ENCODE peak calls at places on chromosomes 13 and 19, in four cellular contexts. E is SK-N-MC; V is CD8-positive, alpha-beta T cell; H is neuronal stem cell. D is an unnamed sample.

GRCh38 chr19:46602392-46603194 is 1.5 kb downstream of the CALM3 start:
- DNase-seq in E (no peak), V (no peak), H (no peak), D (peak; percentile 44)

GRCh38 chr13:36807616-36808015 is 11.4 kb upstream of the RFXAP start:
- DNase-seq in E (no peak), V (no peak), H (no peak), D (no peak)

GRCh38 chr19:48121909-48122371 is 11.3 kb upstream of the PLA2G4C start:
- DNase-seq in E (peak; percentile 87), V (no peak), H (no peak), D (no peak)

GRCh38 chr19:2328401-2329161 is at the start of the genes LSM7 and SPPL2B:
- DNase-seq in E (no peak), V (peak; percentile 96), H (peak; percentile 89), D (peak; percentile 93)

GRCh38 chr13:59534806-59535205 is 628.9 kb downstream of the DIAPH3 start:
- DNase-seq in E (no peak), V (no peak), H (no peak), D (no peak)

GRCh38 chr13:67299072-67299635 is 69.0 kb upstream of the PCDH9 start:
- DNase-seq in E (no peak), V (no peak), H (no peak), D (no peak)

GRCh38 chr19:29795882-29796523 is 15.8 kb upstream of the CCNE1 start:
- DNase-seq in E (no peak), V (no peak), H (no peak), D (peak; percentile 34)

GRCh38 chr13:81658598-81659370 is 1317.9 kb upstream of the SPRY2 start:
- DNase-seq in E (no peak), V (no peak), H (no peak), D (no peak)

GRCh38 chr19:53659292-53659691 is 27.5 kb downstream of the DPRX start:
- DNase-seq in E (no peak), V (no peak), H (no peak), D (peak; percentile 84)

GRCh38 chr19:29679598-29680210 is 14.4 kb downstream of the PLEKHF1 start:
- DNase-seq in E (no peak), V (no peak), H (no peak), D (no peak)

GRCh38 chr19:6947745-6948144 is 60.4 kb downstream of the ADGRE1 start:
- DNase-seq in E (peak; percentile 12), V (no peak), H (no peak), D (no peak)

GRCh38 chr13:51683537-51684050 is 99.3 kb downstream of the WDFY2 start:
- DNase-seq in E (no peak), V (no peak), H (no peak), D (peak; percentile 61)

GRCh38 chr13:50006426-50007135 is 8.7 kb upstream of the KCNRG start:
- DNase-seq in E (no peak), V (no peak), H (no peak), D (no peak)

GRCh38 chr13:76004411-76004810 is 368.3 kb downstream of the LMO7 start:
- DNase-seq in E (no peak), V (no peak), H (no peak), D (no peak)

GRCh38 chr13:106143392-106143791 is 392.1 kb downstream of the EFNB2 start:
- DNase-seq in E (no peak), V (no peak), H (no peak), D (no peak)

GRCh38 chr13:20241593-20241992 is 9.5 kb upstream of the GJB6 start:
- DNase-seq in E (no peak), V (no peak), H (no peak), D (no peak)

GRCh38 chr13:79772811-79773210 is 291.9 kb downstream of the NDFIP2 start:
- DNase-seq in E (no peak), V (no peak), H (no peak), D (no peak)

GRCh38 chr13:95502216-95502615 is 50.3 kb upstream of the CLDN10 start:
- DNase-seq in E (no peak), V (no peak), H (no peak), D (no peak)

GRCh38 chr19:38082256-38083118 is 141.5 kb downstream of the DPF1 start:
- DNase-seq in E (no peak), V (no peak), H (no peak), D (no peak)

GRCh38 chr19:30065680-30066606 is 123.9 kb downstream of the URI1 start:
- DNase-seq in E (no peak), V (no peak), H (no peak), D (peak; percentile 50)

GRCh38 chr13:110915874-110916670 is 1.2 kb upstream of the ANKRD10 start:
- DNase-seq in E (no peak), V (no peak), H (no peak), D (no peak)

GRCh38 chr19:10454267-10454666 is 33.9 kb downstream of the PDE4A start:
- DNase-seq in E (no peak), V (no peak), H (peak; percentile 65), D (peak; percentile 85)

GRCh38 chr19:21474671-21475181 is 30.7 kb upstream of the ZNF429 start:
- DNase-seq in E (no peak), V (peak; percentile 65), H (peak; percentile 32), D (peak; percentile 98)

GRCh38 chr19:43152217-43152616 is 34.1 kb downstream of the PSG5 start:
- DNase-seq in E (no peak), V (no peak), H (no peak), D (no peak)

GRCh38 chr19:33883869-33884519 is 87.3 kb downstream of the KCTD15 start:
- DNase-seq in E (peak; percentile 32), V (no peak), H (no peak), D (peak; percentile 80)

GRCh38 chr13:50787316-50788195 is 55.9 kb downstream of the DLEU7 start:
- DNase-seq in E (no peak), V (no peak), H (no peak), D (peak; percentile 72)

GRCh38 chr13:20901668-20902437 is 693 bp downstream of the XPO4 start:
- DNase-seq in E (no peak), V (no peak), H (no peak), D (peak; percentile 80)

GRCh38 chr13:37481005-37481857 is 117.3 kb downstream of the POSTN start:
- DNase-seq in E (no peak), V (no peak), H (no peak), D (no peak)

GRCh38 chr13:46359731-46360130 is 27.3 kb downstream of the RUBCNL start:
- DNase-seq in E (no peak), V (no peak), H (no peak), D (no peak)

GRCh38 chr13:101309014-101309619 is 107.2 kb downstream of the NALCN start:
- DNase-seq in E (no peak), V (no peak), H (no peak), D (no peak)

GRCh38 chr19:10352764-10353671 is 13.6 kb upstream of the ICAM3 start:
- DNase-seq in E (no peak), V (no peak), H (peak; percentile 85), D (peak; percentile 96)

GRCh38 chr13:24741016-24741662 is 22.8 kb upstream of the RNF17 start:
- DNase-seq in E (no peak), V (no peak), H (no peak), D (peak; percentile 68)

GRCh38 chr19:12666305-12667048 is at the start of the genes MAN2B1 and WDR83:
- DNase-seq in E (no peak), V (peak; percentile 82), H (peak; percentile 80), D (peak; percentile 95)

GRCh38 chr19:12665281-12665573 is 1.3 kb downstream of the MAN2B1 start:
- DNase-seq in E (no peak), V (peak; percentile 71), H (no peak), D (no peak)

GRCh38 chr19:12667903-12668302 is 1.3 kb downstream of the WDR83 start:
- DNase-seq in E (no peak), V (no peak), H (no peak), D (no peak)

GRCh38 chr19:12664406-12665280 is 1.9 kb downstream of the MAN2B1 start:
- DNase-seq in E (no peak), V (no peak), H (no peak), D (peak; percentile 92)

DNA sequence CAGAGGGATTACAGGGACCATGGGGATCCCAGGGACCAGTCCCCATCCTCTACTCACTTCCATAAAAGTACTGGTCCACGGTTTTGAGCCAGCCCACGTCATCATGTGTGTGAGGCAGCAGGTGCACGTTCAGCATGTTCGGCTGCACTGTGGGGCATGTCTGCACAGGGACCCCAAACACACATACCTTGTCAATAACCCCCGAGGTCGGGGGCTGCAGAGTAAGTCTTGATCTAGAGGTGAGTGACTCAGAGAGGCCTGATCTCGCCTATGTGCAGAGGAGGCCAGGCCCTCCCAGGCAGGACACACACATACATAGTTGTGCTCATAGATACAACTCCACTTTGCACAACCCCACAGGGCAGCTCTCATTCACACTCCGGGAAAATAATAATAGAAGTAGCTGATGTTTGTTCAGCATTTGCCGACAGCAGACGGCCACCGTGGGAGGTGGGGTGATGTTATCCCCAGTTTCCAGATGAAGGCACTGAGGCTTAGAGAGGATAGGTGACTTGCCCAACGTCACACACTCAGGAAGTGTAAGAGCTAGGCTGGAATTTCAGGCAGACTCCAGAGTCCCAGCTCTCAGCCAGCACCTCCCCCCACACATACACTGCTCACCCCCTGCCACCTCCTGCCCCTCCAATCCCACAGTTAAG is 767 bp downstream of the MAN2B1 start:
- DNase-seq in E (no peak), V (no peak), H (no peak), D (no peak)
- H3K27ac ChIP-seq in E (no peak overlapping the region), V (peak overlapping the region; percentile 69), H (no peak overlapping the region), D (no peak overlapping the region)

GRCh38 chr19:18700501-18701249 is 17.2 kb downstream of the CRTC1 start:
- DNase-seq in E (no peak), V (peak; percentile 84), H (peak; percentile 67), D (peak; percentile 87)

GRCh38 chr19:18698321-18699167 is 15.1 kb downstream of the CRTC1 start:
- DNase-seq in E (no peak), V (no peak), H (no peak), D (peak; percentile 52)

GRCh38 chr19:18704054-18704453 is 20.6 kb downstream of the CRTC1 start:
- DNase-seq in E (no peak), V (no peak), H (no peak), D (no peak)

GRCh38 chr19:18699403-18700054 is 16.0 kb downstream of the CRTC1 start:
- DNase-seq in E (no peak), V (no peak), H (no peak), D (peak; percentile 49)

DNA sequence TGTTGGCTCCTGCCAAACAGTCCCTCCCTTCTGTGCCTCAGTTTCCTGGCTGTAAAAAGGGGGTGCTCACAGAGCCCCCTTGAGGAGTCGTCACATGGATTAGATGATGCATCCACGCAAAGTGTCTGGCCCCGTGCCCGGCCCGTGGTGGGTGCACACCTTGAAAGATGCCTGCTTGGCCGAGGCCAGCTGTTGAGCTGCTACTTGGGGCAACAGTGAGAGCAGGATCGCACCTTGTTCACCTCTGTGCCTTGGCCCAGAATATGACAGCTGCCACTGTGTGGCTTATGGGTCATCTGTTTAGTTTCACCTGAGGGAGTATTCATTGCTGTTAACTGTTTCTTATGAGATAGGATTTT is 17.7 kb downstream of the CRTC1 start:
- DNase-seq in E (no peak), V (no peak), H (no peak), D (no peak)
- H3K27ac ChIP-seq in E (no peak overlapping the region), V (peak overlapping the region; percentile 75), H (peak overlapping the region; percentile 45), D (no peak overlapping the region)

DNA sequence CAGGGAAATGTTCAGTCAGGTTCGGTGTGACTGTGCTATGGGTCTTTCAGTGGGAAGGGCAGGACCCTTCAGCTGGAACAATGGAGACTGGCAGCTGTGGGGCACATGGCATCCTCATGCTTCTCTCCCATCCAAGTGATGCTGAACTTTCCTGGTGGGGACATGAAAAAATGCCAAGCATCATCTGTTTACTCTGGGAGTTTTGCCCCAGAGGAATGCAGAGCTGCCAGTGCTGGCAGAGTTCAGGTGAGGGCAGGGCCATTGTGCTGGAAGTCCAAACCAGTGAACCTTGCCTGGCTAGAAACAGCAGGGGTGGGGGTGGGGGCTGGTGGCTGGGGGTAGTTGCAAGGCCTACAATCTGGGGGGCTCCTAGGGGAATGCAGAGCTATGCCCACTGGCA is 1320.6 kb downstream of the PCDH9 start:
- DNase-seq in E (no peak), V (no peak), H (no peak), D (no peak)
- H3K27ac ChIP-seq in E (no peak overlapping the region), V (no peak overlapping the region), H (no peak overlapping the region), D (no peak overlapping the region)

GRCh38 chr13:23322353-23323336 is 110.9 kb downstream of the SACS start:
- DNase-seq in E (no peak), V (no peak), H (no peak), D (no peak)
- H3K27ac ChIP-seq in E (no peak overlapping the region), V (no peak overlapping the region), H (no peak overlapping the region), D (no peak overlapping the region)

D was measured in endodermal cell.